ENCODE peak calls at places on chromosomes 12 and 14, in six cellular contexts. Y is AG04450, A is cardiac fibroblast, K is epithelial cell of esophagus, F is H9, G is hepatocyte. H is an unnamed sample.

GRCh38 chr14:70514168-70515069 is 20.4 kb downstream of the ADAM20 start:
- DNase-seq in Y (no peak), A (no peak), K (no peak), F (no peak), G (no peak), H (no peak)

GRCh38 chr14:81314443-81315175 is 85.5 kb downstream of the STON2 start:
- DNase-seq in Y (no peak), A (no peak), K (no peak), F (no peak), G (no peak), H (no peak)

GRCh38 chr12:101664961-101665360 is 32.5 kb upstream of the CHPT1 start:
- DNase-seq in Y (no peak), A (no peak), K (no peak), F (no peak), G (no peak), H (no peak)

GRCh38 chr14:92649934-92650545 is 98.4 kb downstream of the LGMN start:
- DNase-seq in Y (peak; percentile 82), A (peak; percentile 97), K (peak; percentile 89), F (no peak), G (no peak), H (no peak)

GRCh38 chr12:101642115-101643067 is 47.6 kb downstream of the MYBPC1 start:
- DNase-seq in Y (no peak), A (no peak), K (peak; percentile 35), F (peak; percentile 92), G (peak; percentile 77), H (no peak)

GRCh38 chr14:101359221-101360044 is 201.9 kb upstream of the DIO3 start:
- DNase-seq in Y (no peak), A (no peak), K (no peak), F (no peak), G (peak; percentile 55), H (no peak)

GRCh38 chr12:93245543-93245942 is 132.2 kb upstream of the NUDT4 start:
- DNase-seq in Y (no peak), A (no peak), K (no peak), F (no peak), G (no peak), H (no peak)

GRCh38 chr14:105147701-105148603 is 20.6 kb downstream of the JAG2 start:
- DNase-seq in Y (no peak), A (no peak), K (no peak), F (no peak), G (no peak), H (no peak)

DNA sequence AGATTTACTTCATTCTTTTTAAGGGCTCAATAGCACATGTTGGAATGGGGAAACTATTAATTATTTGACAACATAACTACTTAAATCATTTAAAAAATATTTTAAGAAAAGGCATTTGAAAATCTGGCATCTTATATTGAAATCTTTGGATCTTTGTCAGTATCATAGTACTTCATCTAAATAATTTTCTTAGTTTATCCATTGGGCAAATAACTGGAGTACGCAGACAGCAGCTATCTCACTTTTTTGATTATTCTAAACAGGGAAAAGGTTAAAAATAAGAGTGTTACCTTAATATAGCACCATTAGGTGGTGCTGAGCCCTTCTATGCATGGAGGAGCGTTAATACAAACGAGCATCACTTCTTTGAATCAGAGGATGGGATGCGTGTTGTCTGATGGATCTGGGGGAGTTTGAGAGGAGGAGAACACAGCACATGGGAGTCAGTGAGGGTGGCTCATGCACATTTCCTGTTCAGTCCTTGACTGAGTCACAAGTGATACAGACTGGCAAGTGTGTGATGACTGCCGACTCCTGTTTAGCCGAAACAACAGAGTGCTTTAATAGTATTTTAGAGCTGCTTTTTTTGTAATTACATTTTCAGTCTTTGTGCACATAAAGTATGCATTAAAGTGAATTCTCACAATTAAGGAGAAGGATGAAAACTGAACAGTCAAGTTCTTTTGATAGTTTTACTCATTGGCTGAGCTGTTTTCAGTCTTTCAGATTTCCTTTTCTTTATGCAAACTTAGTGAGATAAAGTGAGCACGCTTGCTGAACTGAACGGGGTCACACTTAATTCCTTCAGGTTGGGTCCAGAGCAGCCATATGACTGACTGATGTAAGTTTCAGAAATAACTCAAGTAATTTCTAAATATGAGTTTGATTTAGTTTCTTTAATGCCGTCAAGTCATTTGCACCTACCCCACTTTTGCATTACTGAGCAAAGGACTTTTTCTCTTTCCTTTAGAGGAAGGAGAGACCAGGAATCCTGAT is 92.7 kb downstream of the DIP2B start:
- DNase-seq in Y (no peak), A (peak; percentile 73), K (peak; percentile 94), F (no peak), G (no peak), H (no peak)
- TF ChIP-seq CTCF in Y (no peak), A (peak; percentile 15), K (no peak), F (no peak), G (no peak), H (no peak)

DNA sequence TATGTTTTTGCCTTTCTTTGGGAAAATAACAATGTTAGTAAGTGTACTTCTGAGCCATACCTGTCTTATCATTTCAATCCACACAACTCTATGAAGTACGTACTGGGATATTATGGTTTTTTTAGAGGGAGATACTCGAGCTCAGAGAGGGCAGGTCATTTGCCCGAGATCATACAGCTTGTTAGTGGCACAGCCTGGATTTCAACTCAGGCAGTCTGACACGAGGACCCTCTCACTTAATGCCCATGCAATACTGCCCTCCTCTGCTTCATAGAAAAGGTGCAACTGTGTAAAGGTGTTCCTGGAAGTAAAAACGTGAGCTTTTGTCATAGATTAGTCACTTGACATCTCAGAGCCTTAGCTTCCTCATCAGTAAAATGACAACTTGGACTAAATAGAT is 128.0 kb downstream of the NDUFA12 start:
- DNase-seq in Y (no peak), A (peak; percentile 10), K (peak; percentile 65), F (peak; percentile 66), G (peak; percentile 44), H (no peak)
- TF ChIP-seq CTCF in Y (peak; percentile 31), A (no peak), K (peak; percentile 39), F (peak; percentile 70), G (peak; percentile 45), H (no peak)

DNA sequence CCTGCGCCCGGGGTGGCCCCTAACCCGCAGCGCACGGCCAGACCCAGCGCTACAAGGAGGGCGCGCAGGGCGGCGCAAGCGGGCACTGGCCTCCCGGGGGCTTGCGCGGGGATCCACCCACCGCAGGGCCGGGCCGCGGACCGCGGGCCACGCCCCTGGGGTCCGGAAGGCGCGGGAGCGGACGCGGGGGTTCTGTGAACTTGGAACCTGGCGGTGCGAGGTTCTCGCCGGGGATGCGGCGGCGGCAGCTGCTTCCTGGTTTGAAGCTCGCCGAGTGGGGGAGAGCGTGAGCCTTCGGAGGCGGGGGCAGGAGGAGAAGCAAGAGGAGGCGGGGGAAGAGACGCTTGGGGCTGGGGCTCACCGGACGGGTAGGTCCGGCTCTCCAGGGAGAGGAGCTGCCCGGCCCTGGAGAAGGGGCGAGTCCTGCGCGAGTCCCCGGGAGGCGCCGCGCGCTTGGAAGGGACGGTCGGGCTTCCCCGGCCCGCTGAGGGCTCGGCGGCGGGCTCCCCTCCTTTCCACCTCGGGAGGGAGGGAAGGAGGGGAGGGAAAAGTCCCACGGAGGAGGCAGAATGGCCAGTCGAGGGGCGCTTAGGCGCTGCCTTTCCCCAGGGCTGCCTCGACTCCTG is at the start of gene PRKCH:
- DNase-seq in Y (no peak), A (peak; percentile 62), K (peak; percentile 94), F (peak; percentile 74), G (peak; percentile 80), H (no peak)
- TF ChIP-seq CTCF in Y (peak; percentile 4), A (peak; percentile 17), K (peak; percentile 36), F (peak; percentile 24), G (no peak), H (peak; percentile 2)

GRCh38 chr12:68234140-68234539 is 8.5 kb upstream of the IL26 start:
- DNase-seq in Y (no peak), A (no peak), K (no peak), F (no peak), G (no peak), H (no peak)

GRCh38 chr12:68235576-68235975 is 10.0 kb upstream of the IL26 start:
- DNase-seq in Y (no peak), A (no peak), K (no peak), F (no peak), G (no peak), H (no peak)

GRCh38 chr12:68237523-68238070 is 12.0 kb upstream of the IL26 start:
- DNase-seq in Y (no peak), A (no peak), K (no peak), F (no peak), G (no peak), H (no peak)

GRCh38 chr12:68237068-68237467 is 11.5 kb upstream of the IL26 start:
- DNase-seq in Y (no peak), A (peak; percentile 38), K (no peak), F (no peak), G (no peak), H (no peak)

GRCh38 chr12:68236421-68237059 is 10.9 kb upstream of the IL26 start:
- DNase-seq in Y (no peak), A (no peak), K (no peak), F (no peak), G (no peak), H (no peak)
- TF ChIP-seq CTCF in Y (no peak), A (no peak), K (no peak), F (no peak), G (no peak), H (no peak)

GRCh38 chr12:109504068-109504467 is 26.6 kb downstream of the UBE3B start:
- DNase-seq in Y (no peak), A (no peak), K (no peak), F (no peak), G (no peak), H (no peak)

GRCh38 chr12:109502332-109502731 is 24.9 kb downstream of the UBE3B start:
- DNase-seq in Y (no peak), A (no peak), K (no peak), F (no peak), G (no peak), H (no peak)

GRCh38 chr12:109501299-109501698 is 23.9 kb downstream of the UBE3B start:
- DNase-seq in Y (no peak), A (no peak), K (no peak), F (no peak), G (no peak), H (no peak)

GRCh38 chr12:109500406-109501185 is 23.2 kb downstream of the UBE3B start:
- DNase-seq in Y (no peak), A (no peak), K (no peak), F (no peak), G (no peak), H (no peak)

DNA sequence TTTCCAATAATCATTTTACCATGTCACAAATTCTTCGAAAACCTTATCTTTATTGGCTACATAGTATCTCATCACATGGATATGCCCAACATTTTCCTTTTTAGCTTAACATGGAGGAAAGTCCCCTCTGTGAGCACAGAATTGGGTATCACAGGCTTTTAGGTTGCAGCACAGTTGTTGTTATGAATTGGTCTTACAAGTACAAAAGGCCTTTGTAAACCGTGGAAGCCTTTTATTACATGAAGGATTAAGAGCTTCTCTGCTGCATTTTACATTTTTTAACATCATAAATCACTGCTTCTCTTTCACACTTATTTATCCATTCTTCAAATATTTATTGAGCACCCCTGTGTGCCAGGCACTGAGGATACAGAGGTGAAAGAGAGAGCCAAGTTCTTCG is 26.2 kb downstream of the UBE3B start:
- DNase-seq in Y (no peak), A (no peak), K (no peak), F (no peak), G (no peak), H (no peak)
- TF ChIP-seq CTCF in Y (no peak), A (no peak), K (no peak), F (no peak), G (no peak), H (no peak)

DNA sequence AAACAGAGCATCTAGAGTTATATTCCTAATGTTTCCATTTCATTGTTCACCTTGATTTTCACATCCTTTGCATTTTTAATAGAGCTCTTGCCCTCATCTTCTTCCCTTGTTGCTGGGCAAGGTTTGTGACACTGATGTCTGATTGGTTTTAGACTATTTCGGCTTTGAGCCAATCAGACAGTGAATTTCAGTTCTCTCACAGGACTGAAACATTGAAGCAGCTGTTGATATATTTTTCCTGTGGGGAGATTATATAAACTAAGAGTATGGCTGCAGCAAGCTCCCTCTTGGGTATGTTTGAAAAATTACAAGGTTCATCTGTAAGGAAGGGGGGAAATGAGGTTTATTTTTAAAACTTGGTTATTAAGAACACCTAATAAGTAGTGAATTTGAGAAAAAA is 51.2 kb downstream of the ATF7IP start:
- DNase-seq in Y (peak; percentile 82), A (peak; percentile 92), K (peak; percentile 76), F (peak; percentile 46), G (peak; percentile 46), H (peak; percentile 55)
- TF ChIP-seq CTCF in Y (peak; percentile 55), A (peak; percentile 35), K (peak; percentile 37), F (no peak), G (peak; percentile 19), H (no peak)